ENCODE peak calls at places on chromosomes 3 and 15, in five cellular contexts. R is T-cell; X is EL; K is NCI-H774; V is activated effector memory CD4-positive, alpha-beta T cell treated with Interleukin-2 at 50 U/mL for 16 hours. L is an unnamed sample.

GRCh38 chr3:95354494-95354893 is 1291.6 kb downstream of the NSUN3 start:
- DNase-seq in V (no peak), K (no peak), X (no peak), R (no peak), L (no peak)

GRCh38 chr3:13621381-13622221 is 72.7 kb downstream of the FBLN2 start:
- DNase-seq in K (no peak), R (peak), V (no peak), X (no peak), L (no peak)

GRCh38 chr3:46089237-46090011 is 62.1 kb upstream of the XCR1 start:
- DNase-seq in R (no peak), K (no peak), X (peak), V (no peak), L (no peak)

GRCh38 chr3:23455775-23456174 is 252.6 kb downstream of the UBE2E2 start:
- DNase-seq in K (no peak), R (no peak), X (peak), V (no peak), L (no peak)

GRCh38 chr3:49600781-49601180 is 46.5 kb downstream of the BSN start:
- DNase-seq in R (no peak), X (peak), K (no peak), V (no peak), L (no peak)

GRCh38 chr3:155494332-155494731 is 200.8 kb upstream of the STRIT1 start:
- DNase-seq in R (no peak), X (no peak), K (no peak), V (no peak), L (no peak)

GRCh38 chr3:71955549-71956373 is 170.8 kb upstream of the PROK2 start:
- DNase-seq in X (peak), K (peak), V (no peak), R (no peak), L (peak)

GRCh38 chr3:193987186-193987585 is 148.8 kb upstream of the HES1 start:
- DNase-seq in V (no peak), X (no peak), R (no peak), K (no peak), L (no peak)

GRCh38 chr3:1092771-1093170 is at the start of gene CNTN6:
- DNase-seq in K (no peak), X (no peak), R (no peak), V (no peak), L (peak)

GRCh38 chr3:11475324-11475723 is 168.4 kb downstream of the VGLL4 start:
- DNase-seq in V (no peak), R (no peak), K (no peak), X (no peak), L (no peak)

GRCh38 chr3:62768896-62769295 is 106.3 kb downstream of the CADPS start:
- DNase-seq in V (no peak), R (no peak), X (no peak), K (no peak), L (peak)

GRCh38 chr3:31105438-31106077 is 211.1 kb upstream of the GADL1 start:
- DNase-seq in K (no peak), V (no peak), X (peak), R (no peak), L (no peak)

GRCh38 chr3:51393096-51393495 is 2.0 kb downstream of the RBM15B start:
- DNase-seq in X (no peak), R (no peak), V (no peak), K (no peak), L (no peak)

GRCh38 chr15:25939122-25939521 is 76.0 kb upstream of the ATP10A start:
- DNase-seq in X (no peak), V (no peak), K (no peak), R (no peak), L (no peak)

GRCh38 chr3:36540898-36541518 is 160.7 kb downstream of the STAC start:
- DNase-seq in R (no peak), V (no peak), K (no peak), X (peak), L (peak)

GRCh38 chr15:70863450-70864218 is 9.7 kb upstream of the LARP6 start:
- DNase-seq in V (no peak), X (peak), R (no peak), K (no peak), L (no peak)

L was measured in NCI-H69.